ENCODE peak calls at places on chromosomes 11 and 22, in four cellular contexts. B is K562, O is cardiac muscle cell, Y is astrocyte of the spinal cord. S is an unnamed sample.

GRCh38 chr11:65786008-65786785 is 666 bp upstream of the OVOL1 start:
- DNase-seq in B (no peak), O (no peak), Y (no peak), S (peak; percentile 55)

GRCh38 chr11:8829556-8829955 is 81.4 kb upstream of the AKIP1 start:
- DNase-seq in B (no peak), O (no peak), Y (no peak), S (no peak)

GRCh38 chr22:24107668-24108067 is 73.6 kb upstream of the SUSD2 start:
- DNase-seq in B (no peak), O (peak; percentile 89), Y (peak; percentile 87), S (no peak)

GRCh38 chr11:108609681-108610080 is 16.1 kb upstream of the EXPH5 start:
- DNase-seq in B (no peak), O (peak; percentile 79), Y (peak; percentile 30), S (no peak)

GRCh38 chr11:3674189-3674588 is 3.0 kb upstream of the CHRNA10 start:
- DNase-seq in B (no peak), O (no peak), Y (peak; percentile 77), S (peak; percentile 10)

GRCh38 chr22:20998411-20999336 is 3.2 kb downstream of the THAP7 start:
- DNase-seq in B (no peak), O (no peak), Y (no peak), S (no peak)

GRCh38 chr22:22884010-22884887 is 3.4 kb upstream of the IGLL5 start:
- DNase-seq in B (peak; percentile 57), O (peak; percentile 80), Y (peak; percentile 13), S (peak; percentile 86)

GRCh38 chr22:26229910-26230309 is 60.6 kb downstream of the SEZ6L start:
- DNase-seq in B (no peak), O (no peak), Y (no peak), S (no peak)

GRCh38 chr11:70913715-70914231 is 338.6 kb downstream of the SHANK2 start:
- DNase-seq in B (no peak), O (no peak), Y (no peak), S (peak; percentile 78)

GRCh38 chr22:48177591-48177990 is 1415.1 kb downstream of the TBC1D22A start:
- DNase-seq in B (no peak), O (no peak), Y (no peak), S (no peak)

GRCh38 chr22:31122196-31122531 is 602 bp upstream of the INPP5J start:
- DNase-seq in B (no peak), O (no peak), Y (no peak), S (no peak)

GRCh38 chr11:45786272-45786671 is 18.7 kb upstream of the SLC35C1 start:
- DNase-seq in B (no peak), O (no peak), Y (no peak), S (no peak)

GRCh38 chr22:33589297-33589696 is 331.0 kb downstream of the LARGE1 start:
- DNase-seq in B (no peak), O (no peak), Y (no peak), S (no peak)

GRCh38 chr22:49193901-49194465 is 633.7 kb downstream of the BRD1 start:
- DNase-seq in B (no peak), O (no peak), Y (no peak), S (no peak)

GRCh38 chr11:120431633-120432032 is 79.9 kb upstream of the GRIK4 start:
- DNase-seq in B (peak; percentile 25), O (peak; percentile 60), Y (no peak), S (peak; percentile 13)

GRCh38 chr11:79062814-79063762 is 377.7 kb downstream of the TENM4 start:
- DNase-seq in B (peak; percentile 18), O (peak; percentile 61), Y (no peak), S (peak; percentile 59)

GRCh38 chr11:10476927-10477689 is 22.0 kb downstream of the AMPD3 start:
- DNase-seq in B (no peak), O (no peak), Y (no peak), S (no peak)

GRCh38 chr22:46860562-46860961 is 98.1 kb downstream of the TBC1D22A start:
- DNase-seq in B (no peak), O (no peak), Y (no peak), S (no peak)

GRCh38 chr11:104462346-104462745 is 298.4 kb upstream of the PDGFD start:
- DNase-seq in B (no peak), O (peak; percentile 73), Y (peak; percentile 62), S (no peak)

GRCh38 chr22:20588843-20589581 is 81.6 kb downstream of the MED15 start:
- DNase-seq in B (no peak), O (no peak), Y (no peak), S (no peak)

GRCh38 chr11:46905806-46906205 is 12.5 kb downstream of the LRP4 start:
- DNase-seq in B (no peak), O (no peak), Y (peak; percentile 74), S (no peak)

GRCh38 chr11:270451-271208 is 7.6 kb upstream of the NLRP6 start:
- DNase-seq in B (no peak), O (no peak), Y (no peak), S (no peak)

GRCh38 chr22:42282943-42283287 is 12.5 kb upstream of the TCF20 start:
- DNase-seq in B (no peak), O (peak; percentile 12), Y (no peak), S (peak; percentile 83)

GRCh38 chr11:62125316-62125715 is 1.5 kb downstream of the INCENP start:
- DNase-seq in B (peak; percentile 15), O (no peak), Y (no peak), S (no peak)
- H3K4me3 ChIP-seq in B (peak overlapping the region; percentile 85), O (peak overlapping the region; percentile 95), Y (peak overlapping the region; percentile 93), S (peak overlapping the region; percentile 84)

GRCh38 chr11:35488117-35488516 is 37.3 kb downstream of the PAMR1 start:
- DNase-seq in B (no peak), O (peak; percentile 59), Y (no peak), S (no peak)

GRCh38 chr11:35485656-35486318 is 39.6 kb downstream of the PAMR1 start:
- DNase-seq in B (peak; percentile 84), O (peak; percentile 83), Y (peak; percentile 80), S (peak; percentile 88)

GRCh38 chr11:35486934-35487333 is 38.5 kb downstream of the PAMR1 start:
- DNase-seq in B (no peak), O (no peak), Y (no peak), S (no peak)

GRCh38 chr11:35487532-35488078 is 37.8 kb downstream of the PAMR1 start:
- DNase-seq in B (peak; percentile 34), O (peak; percentile 81), Y (peak; percentile 69), S (peak; percentile 83)

DNA sequence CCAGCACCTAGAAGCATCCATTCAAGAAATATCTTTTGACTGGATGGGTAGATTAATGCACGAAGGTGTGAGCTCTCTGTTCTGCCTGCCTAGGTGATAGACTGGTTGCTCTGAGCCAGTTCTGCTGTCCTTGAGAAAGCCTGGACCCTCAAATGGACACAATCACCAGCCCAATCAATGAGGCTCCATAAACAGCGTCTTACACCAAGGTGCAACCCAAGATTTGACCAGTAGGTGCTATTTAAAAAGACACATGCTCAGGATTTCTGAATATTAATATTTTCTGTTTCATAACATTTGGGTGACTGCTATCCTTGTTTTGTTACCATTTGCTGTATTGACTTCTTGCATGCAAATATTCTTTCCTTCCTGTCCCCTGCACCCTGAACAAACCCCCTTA is 39.0 kb downstream of the PAMR1 start:
- DNase-seq in B (peak; percentile 35), O (no peak), Y (no peak), S (no peak)
- TF ChIP-seq CTCF in B (no peak), O (no peak), Y (peak; percentile 11), S (no peak)

GRCh38 chr11:44760917-44761545 is 34.3 kb downstream of the TSPAN18 start:
- DNase-seq in B (peak; percentile 74), O (peak; percentile 90), Y (peak; percentile 72), S (peak; percentile 94)

GRCh38 chr11:44759743-44760476 is 33.1 kb downstream of the TSPAN18 start:
- DNase-seq in B (no peak), O (no peak), Y (no peak), S (no peak)

GRCh38 chr11:44760477-44760872 is 33.7 kb downstream of the TSPAN18 start:
- DNase-seq in B (no peak), O (no peak), Y (no peak), S (no peak)

GRCh38 chr11:44763111-44763820 is 36.5 kb downstream of the TSPAN18 start:
- DNase-seq in B (no peak), O (peak; percentile 52), Y (no peak), S (no peak)

DNA sequence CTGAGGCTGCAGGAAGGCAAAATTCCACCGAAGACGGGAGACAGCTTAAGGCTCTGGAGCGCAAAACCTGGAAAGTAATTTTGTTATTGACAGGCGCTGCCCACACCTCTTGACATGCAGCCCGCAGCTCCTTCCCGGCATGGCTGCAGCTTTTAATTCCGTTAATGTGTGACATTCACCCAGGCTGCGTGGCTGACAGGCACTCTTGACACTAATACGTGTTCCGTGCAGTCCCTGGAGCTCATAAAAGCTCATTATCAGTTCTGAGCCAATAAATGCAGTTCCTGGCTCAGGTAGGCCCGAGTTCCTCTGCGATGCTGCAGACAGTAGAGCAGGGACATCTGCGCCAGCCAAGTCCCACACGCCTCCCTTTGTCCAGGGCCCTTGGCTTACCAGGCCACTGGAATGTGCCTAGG is 34.8 kb downstream of the TSPAN18 start:
- DNase-seq in B (no peak), O (no peak), Y (no peak), S (no peak)
- H3K4me3 ChIP-seq in B (no peak overlapping the region), O (no peak overlapping the region), Y (no peak overlapping the region), S (peak overlapping the region; percentile 36)

GRCh38 chr11:68340784-68341556 is 28.6 kb downstream of the LRP5 start:
- DNase-seq in B (no peak), O (no peak), Y (peak; percentile 59), S (no peak)

GRCh38 chr11:68345776-68346728 is 33.7 kb downstream of the LRP5 start:
- DNase-seq in B (peak; percentile 27), O (peak; percentile 23), Y (no peak), S (no peak)

GRCh38 chr11:68342459-68343158 is 30.2 kb downstream of the LRP5 start:
- DNase-seq in B (no peak), O (no peak), Y (peak; percentile 73), S (peak; percentile 51)

GRCh38 chr11:68341557-68342458 is 29.4 kb downstream of the LRP5 start:
- DNase-seq in B (no peak), O (no peak), Y (no peak), S (no peak)

DNA sequence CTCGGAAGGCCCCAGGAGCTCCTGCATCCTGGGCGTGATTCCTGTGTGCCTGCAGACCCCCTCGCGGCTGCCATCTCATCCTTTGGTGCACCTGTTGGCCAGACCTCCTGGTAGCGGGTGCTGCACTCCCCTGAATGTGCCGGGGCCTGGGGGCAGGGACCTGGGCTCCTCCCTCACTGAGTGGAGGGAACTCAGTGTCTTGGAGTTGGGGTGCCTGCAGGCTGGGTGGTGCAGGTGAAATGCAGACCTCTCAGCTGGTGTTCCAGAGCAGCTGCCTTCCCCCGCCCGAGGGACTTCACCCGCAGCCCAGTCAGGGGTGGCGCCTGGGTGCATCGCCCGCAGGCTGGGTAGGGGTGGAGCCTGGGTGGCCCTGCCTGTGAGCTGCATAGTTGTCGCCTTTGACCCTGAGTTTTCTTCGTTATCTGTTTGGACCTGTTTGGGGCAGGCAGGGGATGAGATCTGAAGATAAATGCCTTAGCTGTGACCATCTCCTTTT is 31.4 kb downstream of the LRP5 start:
- DNase-seq in B (peak; percentile 52), O (no peak), Y (no peak), S (no peak)
- TF ChIP-seq CTCF in B (no peak), O (no peak), Y (no peak), S (no peak)

S was measured in neural progenitor cell.